ENCODE peak calls at places on chromosomes 1 and 21, in five cellular contexts. T is choroid plexus epithelial cell; D is stimulated activated CD4-positive, alpha-beta T cell treated with anti-CD3 and anti-CD28 coated beads, Interleukin-1b, Interleukin-23, amount 100 ng/mL, for 24 hours; V is HCT116; H is breast epithelium. E is an unnamed sample.

GRCh38 chr1:247487057-247487456 is 29.2 kb upstream of the OR2B11 start:
- DNase-seq in T (peak; percentile 56), D (peak; percentile 1), H (no peak), V (peak; percentile 26), E (no peak)

GRCh38 chr1:28503117-28503516 is 2.7 kb upstream of the RCC1 start:
- DNase-seq in H (no peak), D (no peak), T (no peak), V (no peak), E (no peak)

GRCh38 chr21:31616216-31616615 is 43.3 kb upstream of the SOD1 start:
- DNase-seq in T (no peak), H (no peak), D (no peak), V (no peak), E (no peak)

GRCh38 chr1:37561794-37562132 is 5.0 kb downstream of the DNALI1 start:
- DNase-seq in T (peak; percentile 27), V (peak; percentile 35), D (peak; percentile 17), H (no peak), E (no peak)

GRCh38 chr1:10378071-10378841 is 20.6 kb upstream of the PGD start:
- DNase-seq in H (peak; percentile 62), T (peak; percentile 98), D (no peak), V (no peak), E (no peak)

GRCh38 chr21:28436286-28436932 is 556.3 kb downstream of the LTN1 start:
- DNase-seq in H (no peak), D (no peak), T (no peak), V (no peak), E (no peak)

GRCh38 chr1:223886516-223886921 is 40.8 kb upstream of the TP53BP2 start:
- DNase-seq in D (no peak), V (no peak), T (no peak), H (no peak), E (no peak)

GRCh38 chr1:166868639-166869038 is 7.4 kb downstream of the TADA1 start:
- DNase-seq in V (no peak), T (peak; percentile 53), D (no peak), H (no peak), E (no peak)

GRCh38 chr1:25581764-25582163 is 34.8 kb upstream of the MAN1C1 start:
- DNase-seq in V (no peak), T (peak; percentile 18), D (no peak), H (no peak), E (no peak)

GRCh38 chr1:87864676-87865075 is 536.0 kb downstream of the LMO4 start:
- DNase-seq in T (no peak), D (no peak), H (no peak), V (no peak), E (no peak)

GRCh38 chr1:153393926-153394325 is 3.1 kb upstream of the S100A8 start:
- DNase-seq in V (no peak), H (peak; percentile 12), T (no peak), D (no peak), E (no peak)

GRCh38 chr1:42936309-42937078 is 22.2 kb downstream of the SLC2A1 start:
- DNase-seq in D (no peak), V (peak; percentile 75), H (peak; percentile 19), T (peak; percentile 42), E (no peak)

GRCh38 chr1:179082308-179083030 is 599 bp downstream of the TOR3A start:
- DNase-seq in T (peak; percentile 31), D (peak; percentile 21), V (no peak), H (no peak), E (no peak)

GRCh38 chr1:113271039-113271438 is 119.3 kb upstream of the MAGI3 start:
- DNase-seq in H (no peak), T (no peak), D (no peak), V (no peak), E (no peak)

GRCh38 chr1:22665752-22666151 is 12.7 kb downstream of the C1QB start:
- DNase-seq in T (peak; percentile 65), H (no peak), V (peak; percentile 24), D (no peak), E (no peak)

GRCh38 chr1:226066415-226067077 is 4.0 kb downstream of the H3-3A start:
- DNase-seq in T (peak; percentile 63), H (no peak), D (no peak), V (no peak), E (no peak)

GRCh38 chr1:228369608-228370438 is 36.8 kb downstream of the TRIM11 start:
- DNase-seq in D (no peak), V (no peak), H (no peak), T (no peak), E (no peak)

GRCh38 chr21:27818847-27819246 is 852.0 kb upstream of the ADAMTS5 start:
- DNase-seq in T (peak; percentile 43), H (no peak), D (no peak), V (no peak), E (no peak)

GRCh38 chr1:16250547-16251251 is 13.7 kb upstream of the CPLANE2 start:
- DNase-seq in D (no peak), H (no peak), T (peak; percentile 67), V (no peak), E (no peak)

GRCh38 chr1:38512024-38512623 is 347.4 kb downstream of the RRAGC start:
- DNase-seq in D (no peak), H (no peak), V (no peak), T (no peak), E (no peak)

GRCh38 chr21:35020446-35020845 is 28.7 kb downstream of the RUNX1 start:
- DNase-seq in H (no peak), T (no peak), V (no peak), D (no peak), E (no peak)

GRCh38 chr1:92362970-92363369 is 64.1 kb downstream of the RPAP2 start:
- DNase-seq in D (no peak), H (no peak), T (no peak), V (no peak), E (no peak)

GRCh38 chr1:147670319-147671003 is at the start of gene ACP6:
- DNase-seq in V (peak; percentile 93), T (peak; percentile 97), D (peak; percentile 86), H (peak; percentile 89), E (peak; percentile 72)

GRCh38 chr1:182835811-182836210 is 3.3 kb upstream of the DHX9 start:
- DNase-seq in V (no peak), H (no peak), D (no peak), T (no peak), E (no peak)

GRCh38 chr1:204600968-204601367 is 84.6 kb downstream of the LRRN2 start:
- DNase-seq in D (no peak), V (no peak), T (no peak), H (no peak), E (no peak)

GRCh38 chr21:43986544-43987451 is 25.3 kb upstream of the TRAPPC10 start:
- DNase-seq in D (no peak), V (no peak), H (no peak), T (no peak), E (no peak)

E was measured in omental fat pad.